ENCODE peak calls at places on chromosomes 12 and 14, in nine cellular contexts. L, O, R, B, C, E, T, M and J are unnamed samples.

GRCh38 chr12:68641138-68641537 is 30.4 kb downstream of the RAP1B start:
- DNase-seq in L (no peak), O (no peak), R (peak; percentile 51), B (no peak), C (peak; percentile 28), E (no peak), T (no peak), M (no peak), J (no peak)

GRCh38 chr12:124820199-124820598 is 43.5 kb downstream of the SCARB1 start:
- DNase-seq in L (no peak), O (no peak), R (no peak), B (no peak), C (no peak), E (no peak), T (no peak), M (no peak), J (no peak)

GRCh38 chr12:88945041-88945732 is 364.9 kb upstream of the KITLG start:
- DNase-seq in L (no peak), O (no peak), R (no peak), B (no peak), C (no peak), E (no peak), T (no peak), M (no peak), J (no peak)

GRCh38 chr14:62796431-62796830 is 248.8 kb downstream of the KCNH5 start:
- DNase-seq in L (no peak), O (no peak), R (no peak), B (no peak), C (peak; percentile 75), E (no peak), T (no peak), M (peak; percentile 0), J (no peak)

GRCh38 chr12:120091371-120092090 is 25.0 kb downstream of the RAB35 start:
- DNase-seq in L (no peak), O (no peak), R (no peak), B (no peak), C (no peak), E (no peak), T (no peak), M (no peak), J (no peak)

GRCh38 chr12:46959484-46959883 is 119.9 kb upstream of the PCED1B start:
- DNase-seq in L (no peak), O (no peak), R (no peak), B (no peak), C (peak; percentile 83), E (peak; percentile 76), T (no peak), M (no peak), J (no peak)

GRCh38 chr14:20690848-20691640 is 2.5 kb downstream of the ANG start:
- DNase-seq in L (no peak), O (no peak), R (peak; percentile 70), B (peak; percentile 53), C (peak; percentile 65), E (peak; percentile 81), T (peak; percentile 83), M (no peak), J (peak; percentile 56)

GRCh38 chr14:26180221-26180620 is 417.6 kb downstream of the NOVA1 start:
- DNase-seq in L (no peak), O (no peak), R (no peak), B (no peak), C (no peak), E (no peak), T (no peak), M (no peak), J (no peak)

GRCh38 chr14:51182166-51182565 is 57.9 kb upstream of the TMX1 start:
- DNase-seq in L (no peak), O (no peak), R (no peak), B (no peak), C (peak; percentile 17), E (peak; percentile 4), T (no peak), M (peak; percentile 15), J (no peak)

GRCh38 chr12:62772556-62772955 is 162.4 kb downstream of the PPM1H start:
- DNase-seq in L (no peak), O (no peak), R (no peak), B (no peak), C (peak; percentile 9), E (no peak), T (no peak), M (no peak), J (no peak)

GRCh38 chr14:61512508-61512907 is 182.8 kb upstream of the HIF1A start:
- DNase-seq in L (no peak), O (no peak), R (no peak), B (no peak), C (peak; percentile 79), E (no peak), T (no peak), M (no peak), J (no peak)

GRCh38 chr12:100395811-100396210 is 38.9 kb downstream of the SLC17A8 start:
- DNase-seq in L (no peak), O (no peak), R (no peak), B (no peak), C (no peak), E (no peak), T (no peak), M (no peak), J (no peak)

GRCh38 chr12:52186135-52186840 is 5.5 kb downstream of the KRT80 start:
- DNase-seq in L (no peak), O (no peak), R (no peak), B (no peak), C (peak; percentile 74), E (no peak), T (peak; percentile 57), M (no peak), J (no peak)

GRCh38 chr14:71620401-71620800 is 311.8 kb upstream of the RGS6 start:
- DNase-seq in L (no peak), O (no peak), R (no peak), B (no peak), C (peak; percentile 46), E (no peak), T (no peak), M (no peak), J (no peak)

GRCh38 chr14:66662374-66662773 is 154.4 kb downstream of the GPHN start:
- DNase-seq in L (no peak), O (no peak), R (no peak), B (no peak), C (peak; percentile 37), E (peak; percentile 17), T (peak; percentile 1), M (no peak), J (no peak)

GRCh38 chr14:79831198-79831890 is 380.0 kb downstream of the DIO2 start:
- DNase-seq in L (no peak), O (no peak), R (no peak), B (no peak), C (no peak), E (no peak), T (no peak), M (no peak), J (no peak)

GRCh38 chr12:111429760-111430417 is 24.2 kb downstream of the SH2B3 start:
- DNase-seq in L (no peak), O (no peak), R (no peak), B (no peak), C (no peak), E (no peak), T (peak; percentile 69), M (no peak), J (no peak)
- H3K4me3 ChIP-seq in L (peak overlapping the region; percentile 35), O (no peak overlapping the region), R (peak overlapping the region; percentile 27), B (no peak overlapping the region), C (no peak overlapping the region), E (no peak overlapping the region), T (no peak overlapping the region), M (no peak overlapping the region), J (no peak overlapping the region)

GRCh38 chr12:57754411-57755193 is at the start of gene MARCHF9:
- DNase-seq in L (peak; percentile 59), O (peak; percentile 94), R (peak; percentile 91), B (peak; percentile 88), C (peak; percentile 70), E (peak; percentile 59), T (peak; percentile 94), M (no peak), J (peak; percentile 46)

GRCh38 chr12:57755454-57756372 is 810 bp downstream of the MARCHF9 start:
- DNase-seq in L (peak; percentile 28), O (no peak), R (peak; percentile 49), B (no peak), C (no peak), E (no peak), T (peak; percentile 78), M (no peak), J (no peak)

GRCh38 chr12:57752668-57753000 is 524 bp upstream of the CDK4 start:
- DNase-seq in L (no peak), O (no peak), R (no peak), B (no peak), C (no peak), E (no peak), T (no peak), M (no peak), J (no peak)

GRCh38 chr12:57755194-57755453 is 221 bp downstream of the MARCHF9 start:
- DNase-seq in L (no peak), O (no peak), R (no peak), B (no peak), C (no peak), E (no peak), T (no peak), M (no peak), J (no peak)

GRCh38 chr12:57753938-57754337 is 965 bp upstream of the MARCHF9 start:
- DNase-seq in L (no peak), O (no peak), R (no peak), B (no peak), C (no peak), E (no peak), T (no peak), M (no peak), J (no peak)
- H3K4me3 ChIP-seq in L (no peak overlapping the region), O (no peak overlapping the region), R (peak overlapping the region; percentile 87), B (no peak overlapping the region), C (no peak overlapping the region), E (no peak overlapping the region), T (no peak overlapping the region), M (no peak overlapping the region), J (peak overlapping the region; percentile 77)

DNA sequence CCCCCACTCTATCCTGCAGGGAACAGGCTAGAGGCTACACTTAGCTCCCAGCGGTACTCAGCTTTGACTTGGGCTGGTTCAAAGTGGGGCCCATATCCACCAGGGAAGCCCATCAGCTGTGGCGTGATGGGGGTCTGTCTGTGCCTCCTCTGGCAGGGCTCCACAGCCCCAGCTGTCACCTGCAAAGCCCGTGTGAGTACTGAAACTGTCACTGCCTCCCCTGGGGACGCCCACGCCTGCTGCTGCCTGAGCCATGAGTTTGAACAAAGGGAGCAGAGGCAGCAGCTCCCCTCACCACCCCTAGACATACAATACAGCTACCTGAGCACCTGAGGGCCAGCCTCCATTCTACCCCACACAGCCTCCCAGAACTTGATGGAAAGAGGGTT is 5.0 kb downstream of the REM2 start:
- DNase-seq in L (no peak), O (no peak), R (peak; percentile 94), B (no peak), C (no peak), E (no peak), T (no peak), M (no peak), J (no peak)
- H3K4me3 ChIP-seq in L (peak overlapping the region; percentile 72), O (no peak overlapping the region), R (peak overlapping the region; percentile 71), B (no peak overlapping the region), C (peak overlapping the region; percentile 61), E (peak overlapping the region; percentile 61), T (no peak overlapping the region), M (peak overlapping the region; percentile 64), J (peak overlapping the region; percentile 79)

DNA sequence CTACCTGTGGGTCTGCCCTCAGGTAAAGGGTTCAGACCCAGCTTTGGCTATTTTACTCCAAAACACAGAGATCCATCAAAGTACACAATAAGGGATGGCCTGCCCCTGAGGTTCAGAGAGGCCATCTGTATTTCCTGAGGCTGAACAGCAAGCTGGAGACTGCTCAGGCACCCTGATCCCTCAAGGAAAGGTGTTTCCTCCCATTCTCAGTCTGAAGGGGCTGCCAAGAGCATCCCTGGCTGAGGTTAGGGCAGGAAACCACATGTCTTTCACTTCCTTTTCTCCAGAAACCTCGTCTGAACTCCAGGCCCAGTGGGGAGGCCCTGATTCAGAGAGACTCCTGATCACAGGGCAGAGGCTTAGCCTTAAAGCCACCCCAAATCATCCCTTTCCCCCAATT is 1.5 kb downstream of the RILPL1 start:
- DNase-seq in L (no peak), O (no peak), R (peak; percentile 65), B (no peak), C (peak; percentile 41), E (no peak), T (no peak), M (no peak), J (no peak)
- H3K4me3 ChIP-seq in L (peak overlapping the region; percentile 89), O (no peak overlapping the region), R (no peak overlapping the region), B (no peak overlapping the region), C (peak overlapping the region; percentile 91), E (peak overlapping the region; percentile 60), T (no peak overlapping the region), M (peak overlapping the region; percentile 87), J (no peak overlapping the region)